ENCODE peak calls at places on chromosomes 1 and 21, in six cellular contexts. H is H9, P is neuronal stem cell, S is IMR-90, J is mesendoderm, G is H1. W is an unnamed sample.
A peak's percentile ranks its signal among the peaks of the same experiment; 100 is the strongest.

GRCh38 chr1:61692155-61692783 is 32.7 kb downstream of the TM2D1 start:
- DNase-seq in H (no peak), P (no peak), S (peak; percentile 73), J (no peak), G (no peak), W (peak; percentile 54)

GRCh38 chr1:25425098-25426085 is 4.8 kb upstream of the RHCE start:
- DNase-seq in H (no peak), P (no peak), S (peak; percentile 33), J (no peak), G (no peak), W (no peak)

GRCh38 chr1:180921891-180922636 is 9.4 kb downstream of the KIAA1614 start:
- DNase-seq in H (no peak), P (no peak), S (no peak), J (no peak), G (no peak), W (no peak)

GRCh38 chr1:68919070-68919469 is 422.2 kb upstream of the DEPDC1 start:
- DNase-seq in H (no peak), P (no peak), S (no peak), J (no peak), G (no peak), W (no peak)

GRCh38 chr1:145960468-145961108 is 2.8 kb upstream of the LIX1L start:
- DNase-seq in H (peak; percentile 92), P (peak; percentile 73), S (peak; percentile 51), J (peak; percentile 91), G (peak; percentile 92), W (peak; percentile 83)

GRCh38 chr1:90919900-90920299 is 101.9 kb downstream of the ZNF644 start:
- DNase-seq in H (no peak), P (no peak), S (peak; percentile 30), J (no peak), G (no peak), W (peak; percentile 12)

GRCh38 chr1:54149734-54150133 is 3.1 kb downstream of the CDCP2 start:
- DNase-seq in H (no peak), P (no peak), S (no peak), J (no peak), G (no peak), W (no peak)

GRCh38 chr1:16724718-16725438 is 15.4 kb upstream of the RNU1-4 start:
- DNase-seq in H (peak; percentile 64), P (no peak), S (no peak), J (no peak), G (peak; percentile 81), W (no peak)

GRCh38 chr1:160149235-160149634 is 2.2 kb upstream of the ATP1A4 start:
- DNase-seq in H (no peak), P (no peak), S (peak; percentile 8), J (no peak), G (no peak), W (no peak)

GRCh38 chr1:181541947-181542346 is 58.6 kb downstream of the CACNA1E start:
- DNase-seq in H (no peak), P (no peak), S (peak; percentile 4), J (peak; percentile 26), G (no peak), W (no peak)

GRCh38 chr1:109630881-109631512 is 11.4 kb downstream of the AMPD2 start:
- DNase-seq in H (no peak), P (no peak), S (no peak), J (no peak), G (peak; percentile 17), W (no peak)

GRCh38 chr1:51264470-51264869 is 28.4 kb downstream of the RNF11 start:
- DNase-seq in H (no peak), P (no peak), S (peak; percentile 96), J (peak; percentile 21), G (no peak), W (peak; percentile 95)

GRCh38 chr1:198018529-198018928 is 101.4 kb downstream of the LHX9 start:
- DNase-seq in H (no peak), P (no peak), S (peak; percentile 93), J (no peak), G (no peak), W (peak; percentile 63)

GRCh38 chr1:34178072-34178471 is 1.4 kb downstream of the C1orf94 start:
- DNase-seq in H (no peak), P (no peak), S (no peak), J (no peak), G (no peak), W (no peak)

GRCh38 chr1:64194168-64195088 is 9.0 kb upstream of the UBE2U start:
- DNase-seq in H (no peak), P (no peak), S (no peak), J (no peak), G (no peak), W (no peak)

GRCh38 chr1:247456914-247457638 is 828 bp downstream of the OR2B11 start:
- DNase-seq in H (no peak), P (no peak), S (no peak), J (no peak), G (no peak), W (no peak)

GRCh38 chr21:26028183-26028582 is 142.4 kb downstream of the APP start:
- DNase-seq in H (no peak), P (no peak), S (no peak), J (no peak), G (no peak), W (no peak)

GRCh38 chr1:92029241-92029922 is 403 bp upstream of the EPHX4 start:
- DNase-seq in H (peak; percentile 40), P (no peak), S (peak; percentile 4), J (peak; percentile 21), G (no peak), W (peak; percentile 2)

GRCh38 chr1:242224426-242224825 is 225.5 kb upstream of the MAP1LC3C start:
- DNase-seq in H (no peak), P (no peak), S (no peak), J (no peak), G (no peak), W (no peak)

GRCh38 chr1:23216771-23217420 is 406 bp downstream of the HTR1D start:
- DNase-seq in H (peak; percentile 64), P (peak; percentile 58), S (no peak), J (no peak), G (peak; percentile 88), W (no peak)

GRCh38 chr1:12149791-12150175 is 17.0 kb upstream of the TNFRSF1B start:
- DNase-seq in H (no peak), P (no peak), S (no peak), J (no peak), G (no peak), W (no peak)

GRCh38 chr1:12153181-12153785 is 13.5 kb upstream of the TNFRSF1B start:
- DNase-seq in H (no peak), P (no peak), S (peak; percentile 88), J (no peak), G (no peak), W (peak; percentile 93)

GRCh38 chr1:12152106-12152891 is 14.5 kb upstream of the TNFRSF1B start:
- DNase-seq in H (no peak), P (no peak), S (no peak), J (no peak), G (no peak), W (no peak)

GRCh38 chr1:12150456-12151200 is 16.2 kb upstream of the TNFRSF1B start:
- DNase-seq in H (no peak), P (no peak), S (no peak), J (no peak), G (no peak), W (no peak)

DNA sequence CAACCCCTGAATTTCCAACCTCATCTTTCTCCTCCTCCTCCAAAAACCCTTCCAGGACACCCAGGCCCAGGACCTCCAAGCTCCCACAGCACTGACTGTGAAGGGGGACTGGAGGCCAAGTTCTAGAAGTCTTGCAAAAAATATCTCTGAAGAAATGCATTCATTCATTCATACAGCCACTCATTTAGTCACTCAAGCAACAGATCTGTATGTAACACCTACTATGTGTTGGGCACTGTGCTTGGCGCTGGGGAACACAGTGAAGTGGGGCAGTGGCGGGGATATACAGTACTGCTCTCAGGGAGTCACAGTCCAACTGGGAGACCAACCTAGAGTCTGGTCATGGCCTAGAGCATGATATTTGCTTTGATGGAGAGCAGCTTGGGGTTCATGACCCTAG is 15.3 kb upstream of the TNFRSF1B start:
- DNase-seq in H (no peak), P (no peak), S (no peak), J (no peak), G (no peak), W (no peak)
- H3K9ac ChIP-seq in H (no peak overlapping the region), P (no peak overlapping the region), S (no peak overlapping the region), J (no peak overlapping the region), G (no peak overlapping the region), W (no peak overlapping the region)

GRCh38 chr1:3461934-3462275 is 7.4 kb downstream of the ARHGEF16 start:
- DNase-seq in H (no peak), P (no peak), S (no peak), J (no peak), G (no peak), W (no peak)
- H3K18ac ChIP-seq in H (no peak overlapping the region), P (peak overlapping the region; percentile 28), S (no peak overlapping the region), J (no peak overlapping the region), G (no peak overlapping the region), W (peak overlapping the region; percentile 28)

GRCh38 chr21:14841511-14842472 is 223.0 kb downstream of the NRIP1 start:
- DNase-seq in H (no peak), P (no peak), S (no peak), J (no peak), G (no peak), W (no peak)

GRCh38 chr21:14838400-14838799 is 226.4 kb downstream of the NRIP1 start:
- DNase-seq in H (no peak), P (no peak), S (peak; percentile 41), J (no peak), G (no peak), W (peak; percentile 58)

GRCh38 chr21:14833952-14834351 is 230.8 kb downstream of the NRIP1 start:
- DNase-seq in H (no peak), P (no peak), S (no peak), J (peak; percentile 33), G (no peak), W (no peak)

GRCh38 chr21:14833221-14833620 is 231.6 kb downstream of the NRIP1 start:
- DNase-seq in H (no peak), P (no peak), S (no peak), J (no peak), G (no peak), W (no peak)

GRCh38 chr21:14836950-14837349 is 227.8 kb downstream of the NRIP1 start:
- DNase-seq in H (no peak), P (no peak), S (peak; percentile 59), J (no peak), G (no peak), W (no peak)
- H2BK15ac ChIP-seq in H (no peak overlapping the region), P (no peak overlapping the region), S (no peak overlapping the region), J (no peak overlapping the region), G (no peak overlapping the region), W (no peak overlapping the region)

DNA sequence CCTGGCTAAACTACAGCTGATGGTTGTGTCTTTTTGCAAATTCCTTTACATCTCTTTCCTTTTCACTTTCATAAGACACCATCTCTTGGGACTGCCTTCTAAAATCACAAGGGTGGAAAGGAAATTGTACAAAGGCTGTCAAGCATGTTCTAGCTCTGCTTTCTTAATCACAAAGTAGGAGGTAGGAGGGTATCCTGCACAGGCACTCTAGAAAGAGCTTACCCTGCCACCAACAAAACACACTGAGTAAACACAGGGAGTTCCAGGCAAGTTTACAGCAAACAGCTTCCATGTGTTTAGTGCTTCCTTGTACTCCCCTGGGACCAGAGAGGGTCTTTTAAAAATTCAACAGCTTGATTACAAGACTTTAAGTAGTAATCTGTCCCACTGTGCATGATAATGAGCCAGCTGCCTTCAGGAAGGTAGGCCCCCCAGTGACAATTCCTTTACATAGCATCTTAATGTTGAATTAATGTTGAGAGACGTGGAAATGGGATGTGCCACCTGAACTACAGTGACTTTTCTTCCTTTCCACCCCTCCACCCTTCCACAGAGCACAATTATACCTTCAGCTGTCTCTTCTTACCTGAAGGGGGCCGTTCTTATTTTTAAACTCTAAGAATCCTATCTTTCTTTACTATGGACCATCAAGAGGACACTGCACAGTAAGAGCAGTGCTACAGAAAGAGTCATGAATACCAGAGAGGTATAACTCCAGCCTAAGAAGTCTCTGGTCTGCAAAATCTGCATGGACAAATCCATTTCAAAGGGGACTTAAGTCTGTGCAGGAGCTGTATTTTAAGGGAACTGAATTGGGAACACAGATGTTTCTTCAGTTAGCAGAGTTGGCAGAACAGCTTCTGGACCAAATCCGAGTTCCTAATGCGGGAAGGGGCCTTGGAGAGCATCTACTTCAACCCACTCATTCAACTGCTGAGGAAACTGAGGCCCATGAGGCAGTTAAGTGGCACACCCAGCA is 2.2 kb downstream of the PLPP3 start:
- DNase-seq in H (peak; percentile 38), P (no peak), S (peak; percentile 40), J (peak; percentile 66), G (no peak), W (peak; percentile 49)
- H3K9ac ChIP-seq in H (peak overlapping the region; percentile 37), P (no peak overlapping the region), S (peak overlapping the region; percentile 97), J (peak overlapping the region; percentile 82), G (peak overlapping the region; percentile 78), W (peak overlapping the region; percentile 97)